ENCODE peak calls at places on chromosomes 7 and 10, in eight cellular contexts. E is NCI-H2171 treated with DMSO at 0.1 percent for 48 hours; C is stimulated activated CD8-positive, alpha-beta memory T cell treated with anti-CD3 and anti-CD28 coated beads, Interleukin-4, amount 100 ng/mL, for 24 hours; X is Caco-2; A is mesothelial cell of epicardium; T is activated effector memory CD4-positive, alpha-beta T cell treated with anti-CD3 and anti-CD28 coated beads, Interleukin-2, amount 50 U/mL, for 16 hours; S is naive thymus-derived CD8-positive, alpha-beta T cell; H is anterior cingulate cortex. P is an unnamed sample.

GRCh38 chr7:3738964-3739363 is 437.9 kb downstream of the SDK1 start:
- DNase-seq in E (peak), C (no peak), X (no peak), A (no peak), T (no peak), S (no peak), H (no peak), P (no peak)

GRCh38 chr10:31322647-31323046 is 3.6 kb downstream of the ZEB1 start:
- DNase-seq in E (peak), C (no peak), X (no peak), A (no peak), T (no peak), S (peak), H (no peak), P (no peak)

GRCh38 chr7:129295015-129295423 is 70.2 kb downstream of the AHCYL2 start:
- DNase-seq in E (peak), C (no peak), X (no peak), A (no peak), T (no peak), S (no peak), H (no peak), P (no peak)

GRCh38 chr7:115183431-115184057 is 261.6 kb downstream of the MDFIC start:
- DNase-seq in E (no peak), C (no peak), X (no peak), A (no peak), T (no peak), S (no peak), H (no peak), P (no peak)

GRCh38 chr7:41579961-41580935 is 122.6 kb downstream of the INHBA start:
- DNase-seq in E (no peak), C (no peak), X (no peak), A (no peak), T (no peak), S (no peak), H (no peak), P (no peak)

GRCh38 chr7:23357190-23358093 is 58.3 kb downstream of the MALSU1 start:
- DNase-seq in E (peak), C (no peak), X (no peak), A (no peak), T (no peak), S (peak), H (no peak), P (no peak)

GRCh38 chr7:149732111-149732561 is 41.3 kb downstream of the ZNF467 start:
- DNase-seq in E (no peak), C (no peak), X (no peak), A (no peak), T (peak), S (no peak), H (no peak), P (no peak)

GRCh38 chr10:13105184-13105583 is 5.2 kb downstream of the OPTN start:
- DNase-seq in E (no peak), C (no peak), X (no peak), A (no peak), T (peak), S (no peak), H (no peak), P (no peak)

GRCh38 chr10:48672596-48673255 is 11.9 kb upstream of the WDFY4 start:
- DNase-seq in E (no peak), C (no peak), X (no peak), A (no peak), T (no peak), S (no peak), H (no peak), P (no peak)

GRCh38 chr10:126459032-126459831 is 71.0 kb upstream of the ADAM12 start:
- DNase-seq in E (no peak), C (no peak), X (no peak), A (no peak), T (no peak), S (no peak), H (no peak), P (no peak)

GRCh38 chr7:96720843-96721242 is 11.2 kb upstream of the SEM1 start:
- DNase-seq in E (no peak), C (no peak), X (no peak), A (no peak), T (no peak), S (no peak), H (no peak), P (no peak)

GRCh38 chr7:27141591-27142561 is 1.6 kb downstream of the HOXA5 start:
- DNase-seq in E (no peak), C (no peak), X (peak), A (no peak), T (no peak), S (no peak), H (no peak), P (no peak)

GRCh38 chr7:22561356-22561755 is 61.4 kb upstream of the STEAP1B start:
- DNase-seq in E (no peak), C (no peak), X (peak), A (peak), T (no peak), S (no peak), H (no peak), P (peak)

GRCh38 chr10:133458710-133459453 is 5.1 kb downstream of the SCART1 start:
- DNase-seq in E (no peak), C (no peak), X (no peak), A (no peak), T (peak), S (no peak), H (no peak), P (no peak)

GRCh38 chr10:90939648-90940047 is 18.8 kb upstream of the ANKRD1 start:
- DNase-seq in E (no peak), C (no peak), X (no peak), A (no peak), T (no peak), S (no peak), H (no peak), P (no peak)

GRCh38 chr7:64999165-65000004 is 7.1 kb downstream of the ERV3-1 start:
- DNase-seq in E (no peak), C (no peak), X (peak), A (no peak), T (no peak), S (no peak), H (no peak), P (no peak)

GRCh38 chr10:48324580-48324979 is 18.1 kb downstream of the MAPK8 start:
- DNase-seq in E (no peak), C (no peak), X (no peak), A (no peak), T (no peak), S (no peak), H (no peak), P (no peak)

GRCh38 chr10:18472977-18473376 is 178.4 kb downstream of the NSUN6 start:
- DNase-seq in E (no peak), C (no peak), X (no peak), A (no peak), T (no peak), S (no peak), H (no peak), P (no peak)

GRCh38 chr7:28407643-28408042 is 4.7 kb upstream of the CREB5 start:
- DNase-seq in E (no peak), C (no peak), X (no peak), A (no peak), T (no peak), S (no peak), H (no peak), P (no peak)

GRCh38 chr7:136133491-136133990 is 156.4 kb upstream of the MTPN start:
- DNase-seq in E (no peak), C (no peak), X (no peak), A (no peak), T (no peak), S (no peak), H (no peak), P (no peak)

GRCh38 chr10:71863203-71863602 is 12.2 kb upstream of the PSAP start:
- DNase-seq in E (no peak), C (no peak), X (no peak), A (no peak), T (no peak), S (no peak), H (no peak), P (no peak)

GRCh38 chr10:100677290-100677945 is 68.0 kb upstream of the PAX2 start:
- DNase-seq in E (no peak), C (no peak), X (no peak), A (no peak), T (no peak), S (no peak), H (no peak), P (no peak)

GRCh38 chr7:14507617-14508016 is 394.9 kb downstream of the DGKB start:
- DNase-seq in E (peak), C (no peak), X (no peak), A (no peak), T (no peak), S (no peak), H (no peak), P (no peak)

GRCh38 chr7:147636553-147636952 is 954.0 kb upstream of the C7orf33 start:
- DNase-seq in E (peak), C (no peak), X (no peak), A (no peak), T (no peak), S (no peak), H (no peak), P (no peak)

GRCh38 chr10:91194497-91195179 is 25.8 kb upstream of the PCGF5 start:
- DNase-seq in E (no peak), C (no peak), X (no peak), A (no peak), T (no peak), S (no peak), H (no peak), P (no peak)

GRCh38 chr10:129525408-129525807 is 58.4 kb downstream of the MGMT start:
- DNase-seq in E (peak), C (no peak), X (no peak), A (no peak), T (no peak), S (no peak), H (no peak), P (no peak)

GRCh38 chr10:43228783-43229207 is 38.1 kb downstream of the RASGEF1A start:
- DNase-seq in E (no peak), C (no peak), X (peak), A (peak), T (peak), S (no peak), H (no peak), P (no peak)

GRCh38 chr7:117194445-117194844 is 128.4 kb downstream of the WNT2 start:
- DNase-seq in E (no peak), C (no peak), X (no peak), A (no peak), T (no peak), S (no peak), H (no peak), P (no peak)

GRCh38 chr10:16986406-16987128 is 143.0 kb downstream of the CUBN start:
- DNase-seq in E (no peak), C (no peak), X (no peak), A (no peak), T (no peak), S (no peak), H (no peak), P (no peak)

GRCh38 chr10:76329891-76330575 is 898.6 kb downstream of the LRMDA start:
- DNase-seq in E (no peak), C (no peak), X (no peak), A (no peak), T (no peak), S (no peak), H (no peak), P (no peak)

GRCh38 chr7:70379210-70379609 is 752.7 kb upstream of the GALNT17 start:
- DNase-seq in E (no peak), C (no peak), X (no peak), A (no peak), T (no peak), S (no peak), H (no peak), P (no peak)

GRCh38 chr10:102602272-102603045 is 41.8 kb upstream of the TRIM8 start:
- DNase-seq in E (no peak), C (no peak), X (no peak), A (no peak), T (no peak), S (no peak), H (no peak), P (no peak)

GRCh38 chr10:24363070-24363469 is 154.1 kb downstream of the KIAA1217 start:
- DNase-seq in E (no peak), C (no peak), X (no peak), A (no peak), T (no peak), S (no peak), H (no peak), P (no peak)